ENCODE peak calls at places on chromosomes 5 and 9, in eight cellular contexts. K is fibroblast of lung; C is PC-3; B is neural crest cell; X is activated CD8-positive, alpha-beta T cell treated with anti-CD3 and anti-CD28 coated beads for 36 hours; G is pancreas; Z is sigmoid colon; D is fibroblast of mammary gland. P is an unnamed sample.

GRCh38 chr5:89098199-89098756 is 215.3 kb upstream of the MEF2C start:
- DNase-seq in K (no peak), C (no peak), B (no peak), X (no peak), G (no peak), Z (no peak), D (no peak), P (no peak)

GRCh38 chr5:149378241-149378805 is 769 bp downstream of the IL17B start:
- DNase-seq in K (no peak), C (no peak), B (no peak), X (no peak), G (no peak), Z (no peak), D (no peak), P (no peak)

GRCh38 chr5:173615884-173616576 is 420 bp downstream of the BOD1 start:
- DNase-seq in K (peak; percentile 69), C (peak; percentile 79), B (peak; percentile 61), X (peak; percentile 84), G (peak; percentile 58), Z (peak; percentile 80), D (peak; percentile 79), P (no peak)

GRCh38 chr5:142020122-142020659 is 7.4 kb upstream of the GNPDA1 start:
- DNase-seq in K (no peak), C (no peak), B (no peak), X (no peak), G (no peak), Z (no peak), D (no peak), P (no peak)

GRCh38 chr5:60779431-60779830 is 64.6 kb downstream of the ELOVL7 start:
- DNase-seq in K (peak; percentile 25), C (peak; percentile 8), B (no peak), X (no peak), G (no peak), Z (no peak), D (no peak), P (no peak)

GRCh38 chr5:35158627-35159369 is 71.5 kb downstream of the PRLR start:
- DNase-seq in K (no peak), C (no peak), B (no peak), X (no peak), G (no peak), Z (no peak), D (no peak), P (no peak)

GRCh38 chr9:121021294-121021693 is 28.8 kb downstream of the C5 start:
- DNase-seq in K (no peak), C (no peak), B (no peak), X (no peak), G (no peak), Z (peak; percentile 70), D (peak; percentile 75), P (no peak)

GRCh38 chr9:133127340-133127981 is 6.4 kb upstream of the RALGDS start:
- DNase-seq in K (peak; percentile 65), C (no peak), B (no peak), X (peak; percentile 68), G (peak; percentile 90), Z (peak; percentile 86), D (peak; percentile 58), P (no peak)

GRCh38 chr9:99859395-99859980 is 37.8 kb downstream of the NR4A3 start:
- DNase-seq in K (peak; percentile 19), C (peak; percentile 15), B (peak; percentile 5), X (no peak), G (no peak), Z (no peak), D (peak; percentile 67), P (no peak)

GRCh38 chr5:58075907-58076306 is 384.0 kb downstream of the PLK2 start:
- DNase-seq in K (no peak), C (peak; percentile 75), B (no peak), X (no peak), G (no peak), Z (no peak), D (no peak), P (no peak)

GRCh38 chr5:78576376-78576775 is 72.2 kb downstream of the LHFPL2 start:
- DNase-seq in K (no peak), C (no peak), B (no peak), X (no peak), G (no peak), Z (no peak), D (peak; percentile 44), P (no peak)

GRCh38 chr5:141681695-141682641 is at the start of gene ARAP3:
- DNase-seq in K (peak; percentile 86), C (peak; percentile 85), B (peak; percentile 47), X (peak; percentile 54), G (peak; percentile 64), Z (peak; percentile 90), D (peak; percentile 85), P (no peak)

GRCh38 chr9:133951265-133951664 is 40.9 kb downstream of the VAV2 start:
- DNase-seq in K (no peak), C (no peak), B (no peak), X (no peak), G (no peak), Z (no peak), D (no peak), P (no peak)

GRCh38 chr5:72347801-72348305 is 27.7 kb downstream of the PTCD2 start:
- DNase-seq in K (peak; percentile 95), C (peak; percentile 67), B (no peak), X (no peak), G (no peak), Z (no peak), D (peak; percentile 97), P (no peak)

GRCh38 chr5:169945831-169946261 is 34.4 kb downstream of the INSYN2B start:
- DNase-seq in K (peak; percentile 95), C (peak; percentile 72), B (peak; percentile 23), X (no peak), G (no peak), Z (peak; percentile 66), D (peak; percentile 95), P (no peak)

GRCh38 chr5:132747064-132747692 is at the start of gene CCNI2:
- DNase-seq in K (no peak), C (no peak), B (peak; percentile 14), X (peak; percentile 68), G (peak; percentile 36), Z (no peak), D (no peak), P (no peak)

GRCh38 chr5:14250094-14250777 is 107.1 kb downstream of the TRIO start:
- DNase-seq in K (peak; percentile 92), C (no peak), B (peak; percentile 40), X (no peak), G (peak; percentile 18), Z (peak; percentile 93), D (peak; percentile 84), P (no peak)

GRCh38 chr5:44935262-44935661 is 126.5 kb downstream of the MRPS30 start:
- DNase-seq in K (no peak), C (peak; percentile 42), B (no peak), X (no peak), G (no peak), Z (no peak), D (no peak), P (no peak)

GRCh38 chr9:122374885-122375420 is 4.1 kb downstream of the PTGS1 start:
- DNase-seq in K (peak; percentile 61), C (no peak), B (no peak), X (no peak), G (peak; percentile 34), Z (peak; percentile 95), D (peak; percentile 74), P (no peak)

GRCh38 chr9:86531273-86531672 is 177.1 kb upstream of the TUT7 start:
- DNase-seq in K (no peak), C (no peak), B (no peak), X (no peak), G (no peak), Z (no peak), D (peak; percentile 54), P (no peak)
- TF ChIP-seq CTCF in K (no peak), C (no peak), B (no peak), X (no peak), G (no peak), Z (no peak), D (no peak), P (no peak)

DNA sequence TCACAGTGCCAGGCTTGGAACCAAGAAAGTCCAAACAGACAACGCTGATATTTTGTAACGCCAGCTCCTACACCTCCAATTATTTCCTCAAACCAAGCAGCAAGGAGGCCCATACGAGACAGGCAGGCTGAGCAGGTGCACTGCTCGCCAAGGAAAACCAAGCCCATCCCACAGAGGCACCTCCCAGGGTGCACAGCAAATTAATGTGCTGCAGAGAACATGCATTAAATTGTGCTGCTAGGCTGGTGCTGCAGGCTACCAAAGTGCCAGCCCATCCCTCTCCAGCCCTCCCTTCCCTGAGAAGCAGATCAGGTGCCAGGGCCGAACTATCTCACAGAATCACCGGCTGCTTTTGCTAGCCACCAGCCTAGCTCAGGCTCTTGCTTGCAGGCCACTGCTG is 137.8 kb downstream of the PAX5 start:
- DNase-seq in K (no peak), C (no peak), B (no peak), X (no peak), G (no peak), Z (peak; percentile 27), D (no peak), P (no peak)
- TF ChIP-seq CTCF in K (no peak), C (no peak), B (no peak), X (no peak), G (no peak), Z (no peak), D (no peak), P (no peak)

GRCh38 chr5:119435436-119436132 is 16.7 kb upstream of the HSD17B4 start:
- DNase-seq in K (peak; percentile 45), C (peak; percentile 65), B (peak; percentile 46), X (peak; percentile 89), G (peak; percentile 15), Z (peak; percentile 76), D (peak; percentile 38), P (no peak)
- TF ChIP-seq CTCF in K (peak; percentile 62), C (peak; percentile 71), B (peak; percentile 66), X (peak; percentile 73), G (peak; percentile 18), Z (no peak), D (peak; percentile 55), P (peak; percentile 39)

GRCh38 chr9:32384364-32385134 is at the start of gene ACO1:
- DNase-seq in K (peak; percentile 80), C (peak; percentile 81), B (peak; percentile 83), X (peak; percentile 83), G (peak; percentile 89), Z (peak; percentile 94), D (peak; percentile 77), P (peak; percentile 91)
- TF ChIP-seq CTCF in K (no peak), C (no peak), B (no peak), X (no peak), G (no peak), Z (no peak), D (no peak), P (peak; percentile 29)

GRCh38 chr9:136644343-136644592 is 18.4 kb upstream of the EGFL7 start:
- DNase-seq in K (peak; percentile 55), C (no peak), B (no peak), X (no peak), G (peak; percentile 81), Z (peak; percentile 90), D (peak; percentile 54), P (no peak)

GRCh38 chr9:136646827-136647711 is 15.6 kb upstream of the EGFL7 start:
- DNase-seq in K (no peak), C (no peak), B (no peak), X (no peak), G (no peak), Z (no peak), D (no peak), P (no peak)

GRCh38 chr9:136645343-136645902 is 17.3 kb upstream of the EGFL7 start:
- DNase-seq in K (no peak), C (no peak), B (no peak), X (no peak), G (peak; percentile 9), Z (no peak), D (no peak), P (no peak)

GRCh38 chr9:136644593-136645342 is 17.9 kb upstream of the EGFL7 start:
- DNase-seq in K (no peak), C (peak; percentile 71), B (peak; percentile 73), X (peak; percentile 84), G (peak; percentile 27), Z (peak; percentile 85), D (peak; percentile 52), P (peak; percentile 91)

GRCh38 chr9:136645903-136646754 is 16.6 kb upstream of the EGFL7 start:
- DNase-seq in K (no peak), C (no peak), B (no peak), X (no peak), G (peak; percentile 18), Z (no peak), D (no peak), P (no peak)
- TF ChIP-seq CTCF in K (no peak), C (no peak), B (no peak), X (no peak), G (no peak), Z (no peak), D (no peak), P (no peak)

P was measured in D721Med.